ENCODE peak calls at places on chromosome 6, in six cellular contexts. C is AG09309, A is GM10248, P is tibial nerve, T is cardiac muscle cell, L is IMR-90. N is an unnamed sample.
A peak's percentile ranks its signal among the peaks of the same experiment; 100 is the strongest.

GRCh38 chr6:113359155-113360140 is 497.7 kb upstream of the MARCKS start:
- DNase-seq in C (no peak), A (no peak), P (no peak), T (peak; percentile 60), L (peak; percentile 73), N (no peak)

GRCh38 chr6:16136086-16136485 is 7.2 kb downstream of the MYLIP start:
- DNase-seq in C (no peak), A (no peak), P (no peak), T (no peak), L (no peak), N (no peak)

GRCh38 chr6:88725111-88725711 is 238.2 kb downstream of the RNGTT start:
- DNase-seq in C (peak; percentile 61), A (peak; percentile 18), P (no peak), T (peak; percentile 74), L (peak; percentile 74), N (no peak)

GRCh38 chr6:41028618-41029486 is 10.2 kb downstream of the UNC5CL start:
- DNase-seq in C (no peak), A (no peak), P (no peak), T (no peak), L (no peak), N (no peak)

GRCh38 chr6:31651602-31652191 is 764 bp downstream of the BAG6 start:
- DNase-seq in C (peak; percentile 35), A (peak; percentile 67), P (peak; percentile 57), T (peak; percentile 81), L (peak; percentile 80), N (no peak)

GRCh38 chr6:66336171-66336570 is 629.1 kb upstream of the EYS start:
- DNase-seq in C (no peak), A (no peak), P (no peak), T (no peak), L (no peak), N (no peak)

GRCh38 chr6:139364302-139364981 is 10.0 kb downstream of the CITED2 start:
- DNase-seq in C (no peak), A (peak; percentile 53), P (no peak), T (peak; percentile 69), L (peak; percentile 63), N (no peak)

GRCh38 chr6:20217900-20218299 is 5.6 kb upstream of the MBOAT1 start:
- DNase-seq in C (no peak), A (no peak), P (no peak), T (no peak), L (no peak), N (no peak)

GRCh38 chr6:152273002-152273401 is 364.2 kb downstream of the SYNE1 start:
- DNase-seq in C (no peak), A (no peak), P (no peak), T (peak; percentile 12), L (peak; percentile 30), N (no peak)

GRCh38 chr6:105753184-105754097 is 332.7 kb upstream of the PRDM1 start:
- DNase-seq in C (peak; percentile 32), A (no peak), P (no peak), T (no peak), L (peak; percentile 59), N (no peak)

GRCh38 chr6:154499854-154500589 is 10.5 kb downstream of the CNKSR3 start:
- DNase-seq in C (no peak), A (no peak), P (no peak), T (no peak), L (no peak), N (no peak)

GRCh38 chr6:154502564-154502963 is 7.9 kb downstream of the CNKSR3 start:
- DNase-seq in C (no peak), A (no peak), P (no peak), T (no peak), L (no peak), N (no peak)

GRCh38 chr6:154501287-154501868 is 9.1 kb downstream of the CNKSR3 start:
- DNase-seq in C (no peak), A (no peak), P (no peak), T (no peak), L (no peak), N (no peak)

GRCh38 chr6:154498340-154498934 is 12.0 kb downstream of the CNKSR3 start:
- DNase-seq in C (no peak), A (no peak), P (no peak), T (no peak), L (no peak), N (no peak)

DNA sequence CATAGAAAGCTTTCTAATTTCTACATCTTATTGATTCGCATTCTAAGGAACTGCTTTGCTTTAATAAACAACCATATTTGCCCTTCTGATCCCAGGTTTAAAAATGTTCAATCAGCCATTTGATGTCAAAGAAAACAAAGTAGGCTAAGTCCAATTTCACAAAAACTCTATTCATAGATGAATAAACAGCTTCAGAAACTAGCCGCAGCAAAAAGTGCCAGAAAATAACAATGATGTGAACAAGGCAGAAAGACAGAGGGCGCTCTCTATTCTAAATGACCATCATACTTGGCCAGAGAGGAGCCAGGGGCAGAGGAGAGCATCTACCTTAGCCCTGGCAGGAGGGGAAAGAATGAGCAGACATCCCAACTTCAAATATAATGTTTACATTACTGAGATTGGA is 9.7 kb downstream of the CNKSR3 start:
- DNase-seq in C (no peak), A (no peak), P (no peak), T (peak; percentile 21), L (no peak), N (no peak)
- TF ChIP-seq CTCF in C (peak; percentile 35), A (no peak), P (peak; percentile 51), T (peak; percentile 53), L (peak; percentile 42), N (peak; percentile 23)

GRCh38 chr6:46645265-46645664 is 7.4 kb downstream of the CYP39A1 start:
- DNase-seq in C (no peak), A (no peak), P (no peak), T (no peak), L (no peak), N (no peak)

GRCh38 chr6:46651006-46651405 is 1.6 kb downstream of the CYP39A1 start:
- DNase-seq in C (no peak), A (no peak), P (no peak), T (no peak), L (peak; percentile 2), N (no peak)

GRCh38 chr6:46652232-46652602 is 401 bp downstream of the CYP39A1 start:
- DNase-seq in C (no peak), A (no peak), P (no peak), T (no peak), L (no peak), N (no peak)

GRCh38 chr6:46651766-46652165 is 852 bp downstream of the CYP39A1 start:
- DNase-seq in C (no peak), A (no peak), P (no peak), T (no peak), L (no peak), N (no peak)

DNA sequence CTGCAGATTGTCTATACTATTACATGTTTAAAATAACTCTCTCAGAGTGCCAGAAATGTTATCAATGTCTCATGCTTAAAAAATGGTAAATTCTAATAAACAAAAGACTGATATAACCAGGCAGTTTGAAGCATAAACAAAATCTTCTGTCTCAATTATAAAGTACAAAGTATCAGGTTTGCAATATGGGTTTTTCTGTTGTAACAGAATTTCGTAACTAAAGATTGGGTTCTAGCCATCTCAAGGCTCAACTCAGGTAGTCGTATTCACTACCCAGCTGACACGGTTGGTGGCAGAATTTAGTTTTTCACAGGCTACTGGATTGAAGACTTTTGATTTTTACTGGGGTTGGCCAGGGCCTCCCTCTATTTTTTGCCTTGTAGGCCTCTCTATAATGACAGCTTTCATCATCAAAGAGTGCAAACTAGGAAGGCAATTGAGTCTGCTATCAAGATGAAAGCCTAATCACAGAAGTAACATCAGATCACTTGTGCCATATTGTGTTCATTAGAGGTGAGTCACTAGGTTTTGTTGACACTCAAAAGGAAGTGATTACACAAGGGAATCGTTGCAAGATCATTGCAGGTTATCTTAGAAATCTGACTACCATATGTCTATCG is 3.6 kb downstream of the CYP39A1 start:
- DNase-seq in C (no peak), A (no peak), P (no peak), T (no peak), L (no peak), N (no peak)
- TF ChIP-seq CTCF in C (no peak), A (no peak), P (no peak), T (no peak), L (no peak), N (no peak)

GRCh38 chr6:63448229-63448628 is 124.1 kb upstream of the LOC128125822 start:
- DNase-seq in C (no peak), A (no peak), P (no peak), T (no peak), L (no peak), N (no peak)

GRCh38 chr6:63447134-63447533 is 125.1 kb upstream of the LOC128125822 start:
- DNase-seq in C (no peak), A (no peak), P (no peak), T (no peak), L (no peak), N (no peak)

GRCh38 chr6:63452117-63452516 is 120.2 kb upstream of the LOC128125822 start:
- DNase-seq in C (no peak), A (no peak), P (no peak), T (peak; percentile 2), L (no peak), N (no peak)

GRCh38 chr6:63451238-63451637 is 121.0 kb upstream of the LOC128125822 start:
- DNase-seq in C (no peak), A (no peak), P (no peak), T (no peak), L (no peak), N (no peak)

DNA sequence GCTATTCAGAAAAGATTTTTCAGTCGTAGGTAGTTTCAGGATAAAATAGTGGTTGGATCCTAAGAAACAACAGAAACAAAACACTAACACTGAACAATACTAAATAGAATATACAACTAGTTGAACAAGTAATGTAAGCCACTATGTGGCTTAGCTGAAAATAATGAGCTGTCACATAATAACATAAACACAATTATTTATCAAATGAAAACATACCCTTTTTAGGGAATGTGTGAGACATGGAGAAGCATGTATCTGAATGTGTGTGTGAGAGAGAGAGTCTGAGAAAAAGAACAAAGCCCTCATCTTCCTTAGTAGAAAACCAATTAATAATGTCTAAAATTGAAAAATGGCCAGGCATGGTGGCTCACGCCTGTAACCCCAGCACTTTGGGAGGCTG is 122.6 kb upstream of the LOC128125822 start:
- DNase-seq in C (no peak), A (no peak), P (no peak), T (no peak), L (no peak), N (no peak)
- TF ChIP-seq CTCF in C (no peak), A (no peak), P (no peak), T (no peak), L (no peak), N (no peak)

GRCh38 chr6:122399348-122400120 is at the start of gene HSF2:
- DNase-seq in C (peak; percentile 96), A (peak; percentile 93), P (peak; percentile 92), T (peak; percentile 100), L (peak; percentile 99), N (peak; percentile 97)

GRCh38 chr6:122399055-122399347 is 451 bp upstream of the HSF2 start:
- DNase-seq in C (no peak), A (no peak), P (no peak), T (no peak), L (no peak), N (no peak)

GRCh38 chr6:122400121-122400450 is 634 bp downstream of the HSF2 start:
- DNase-seq in C (no peak), A (no peak), P (no peak), T (no peak), L (no peak), N (no peak)

GRCh38 chr6:122400467-122401089 is 1.1 kb downstream of the HSF2 start:
- DNase-seq in C (no peak), A (no peak), P (no peak), T (no peak), L (no peak), N (no peak)

DNA sequence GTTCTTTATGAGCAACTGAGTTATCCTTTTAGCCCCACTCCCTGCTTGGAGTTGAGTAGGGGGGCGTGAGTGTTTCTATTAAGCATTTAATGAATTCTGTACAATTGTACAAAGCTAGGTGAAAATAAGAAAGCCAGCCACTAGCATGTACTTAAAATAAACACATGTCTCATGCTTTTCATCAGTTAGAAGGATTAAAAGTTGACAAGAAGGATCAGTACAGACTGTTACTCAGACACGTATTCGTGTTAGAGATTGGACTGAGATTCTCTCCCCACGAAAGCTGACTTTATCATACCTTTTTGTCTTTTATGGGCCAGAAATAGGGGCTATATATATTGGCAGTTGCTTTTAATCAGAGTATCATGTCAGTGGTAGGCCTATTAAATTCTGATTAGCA is 1.7 kb downstream of the HSF2 start:
- DNase-seq in C (no peak), A (no peak), P (no peak), T (no peak), L (no peak), N (no peak)
- TF ChIP-seq CTCF in C (no peak), A (no peak), P (no peak), T (no peak), L (no peak), N (no peak)